ENCODE peak calls at places on chromosomes 1 and 21, in five cellular contexts. D is fibroblast of lung; F is CD8-positive, alpha-beta memory T cell; L is Peyer's patch; K is transverse colon. Y is an unnamed sample.

GRCh38 chr1:206703647-206704046 is 18.9 kb downstream of the MAPKAPK2 start:
- DNase-seq in L (peak; percentile 55), F (peak; percentile 40), D (no peak), K (no peak), Y (no peak)

GRCh38 chr1:112673589-112674439 is 645 bp upstream of the MOV10 start:
- DNase-seq in F (no peak), L (no peak), D (peak; percentile 79), K (no peak), Y (no peak)

GRCh38 chr1:196002906-196003305 is 605.3 kb downstream of the KCNT2 start:
- DNase-seq in F (no peak), L (no peak), D (no peak), K (no peak), Y (no peak)

GRCh38 chr1:181726608-181727007 is 243.3 kb downstream of the CACNA1E start:
- DNase-seq in L (no peak), D (no peak), F (no peak), K (no peak), Y (no peak)

GRCh38 chr21:45560106-45561021 is 18.1 kb upstream of the SLC19A1 start:
- DNase-seq in K (no peak), L (peak; percentile 38), D (no peak), F (no peak), Y (no peak)

GRCh38 chr1:36359911-36360310 is 25.8 kb downstream of the STK40 start:
- DNase-seq in L (no peak), F (no peak), D (no peak), K (no peak), Y (no peak)

GRCh38 chr1:8567146-8567545 is 249.2 kb downstream of the SLC45A1 start:
- DNase-seq in D (peak; percentile 65), K (no peak), F (no peak), L (no peak), Y (no peak)

GRCh38 chr1:55504306-55504706 is 289.1 kb upstream of the USP24 start:
- DNase-seq in D (peak; percentile 9), K (peak; percentile 74), F (no peak), L (peak; percentile 58), Y (no peak)

GRCh38 chr1:160707171-160708109 is 4.2 kb downstream of the CD48 start:
- DNase-seq in D (no peak), L (no peak), K (no peak), F (no peak), Y (no peak)

GRCh38 chr21:45471229-45472052 is 66.5 kb downstream of the COL18A1 start:
- DNase-seq in F (no peak), L (no peak), K (no peak), D (peak; percentile 96), Y (peak; percentile 69)

GRCh38 chr1:89126602-89127001 is 688 bp upstream of the GBP2 start:
- DNase-seq in D (no peak), K (no peak), L (no peak), F (no peak), Y (no peak)

GRCh38 chr1:234722904-234723588 is 113.1 kb upstream of the IRF2BP2 start:
- DNase-seq in K (peak; percentile 73), D (peak; percentile 92), F (peak; percentile 15), L (peak; percentile 82), Y (peak; percentile 89)

GRCh38 chr1:218760601-218761570 is 412.8 kb upstream of the LYPLAL1 start:
- DNase-seq in D (no peak), K (no peak), F (no peak), L (no peak), Y (no peak)

GRCh38 chr1:19651141-19651737 is 7.1 kb downstream of the NBL1 start:
- DNase-seq in D (peak; percentile 56), L (peak; percentile 74), K (peak; percentile 43), F (no peak), Y (peak; percentile 75)

DNA sequence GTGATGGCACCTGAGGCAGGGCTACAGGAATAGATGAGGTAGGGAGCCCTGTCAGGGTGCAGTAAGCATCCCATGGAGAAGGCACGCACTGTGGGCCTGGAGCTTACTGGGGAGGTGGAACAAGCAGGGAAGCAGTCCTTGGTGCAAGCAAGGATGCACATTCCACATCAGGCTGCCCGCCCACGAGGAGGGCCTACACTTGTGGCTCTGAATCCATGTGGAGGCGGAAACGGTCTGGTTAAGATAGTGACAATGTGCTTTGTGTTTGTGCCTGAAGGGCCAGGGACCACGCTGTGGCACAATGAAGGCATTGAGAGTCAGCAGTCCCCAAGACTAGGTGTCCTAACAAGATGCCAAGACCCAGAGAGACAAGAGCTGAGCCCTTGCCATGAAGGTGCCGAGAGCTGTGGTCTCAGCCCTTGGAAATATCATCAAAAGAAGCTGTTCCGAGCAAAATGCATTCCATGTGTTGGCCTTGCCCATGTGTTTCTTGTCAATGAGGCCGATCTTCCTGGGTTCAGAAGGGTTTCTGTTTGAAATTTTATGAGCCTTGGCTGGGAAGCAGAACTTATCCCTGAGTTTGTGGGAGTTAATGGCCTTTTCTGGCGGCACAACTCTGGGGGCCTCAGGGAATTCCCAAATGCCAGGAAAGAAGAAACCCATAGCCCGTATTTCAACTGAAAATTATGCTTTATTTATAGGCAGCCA is 111.9 kb downstream of the NGF start:
- DNase-seq in F (no peak), D (no peak), L (no peak), K (no peak), Y (no peak)
- H3K4me1 ChIP-seq in F (no peaks in the 10 kb centered on the region), D (peaks cover 3% of the 10 kb centered on the region), L (no peaks in the 10 kb centered on the region), K (peaks cover 14% of the 10 kb centered on the region), Y (no peaks in the 10 kb centered on the region)

GRCh38 chr1:188669715-188670114 is 1807.9 kb downstream of the BRINP3 start:
- DNase-seq in F (no peak), D (peak; percentile 38), L (no peak), K (no peak), Y (no peak)

GRCh38 chr1:188665477-188665876 is 1812.2 kb downstream of the BRINP3 start:
- DNase-seq in D (no peak), F (no peak), K (no peak), L (no peak), Y (no peak)

GRCh38 chr1:188670837-188671236 is 1806.8 kb downstream of the BRINP3 start:
- DNase-seq in D (no peak), F (no peak), K (no peak), L (no peak), Y (no peak)

GRCh38 chr1:188672153-188672552 is 1805.5 kb downstream of the BRINP3 start:
- DNase-seq in F (no peak), L (no peak), D (no peak), K (no peak), Y (no peak)

DNA sequence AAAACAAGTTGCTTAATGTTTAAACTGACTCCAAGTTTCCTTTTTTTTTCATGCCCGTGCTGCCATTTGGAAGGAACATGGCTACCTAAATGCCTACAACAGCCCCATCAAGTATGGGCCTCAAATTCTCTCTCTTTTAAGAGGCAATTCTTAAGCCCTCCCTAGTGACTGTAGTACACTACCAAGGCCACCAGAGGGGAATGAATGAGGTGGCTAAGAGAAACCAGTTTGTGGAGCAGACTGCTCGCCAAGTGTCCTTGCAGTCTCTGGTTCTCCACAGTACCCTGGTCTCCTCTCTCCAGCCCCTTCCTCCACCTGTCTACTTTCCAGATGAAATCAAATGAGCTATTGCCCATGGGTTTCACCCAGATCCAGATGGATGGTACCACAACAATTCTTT is 1809.6 kb downstream of the BRINP3 start:
- DNase-seq in K (no peak), L (no peak), D (no peak), F (no peak), Y (no peak)
- H3K4me3 ChIP-seq in K (no peak overlapping the region), L (no peak overlapping the region), D (no peak overlapping the region), F (no peak overlapping the region), Y (no peak overlapping the region)

GRCh38 chr1:164619006-164619784 is 60.2 kb downstream of the PBX1 start:
- DNase-seq in D (no peak), F (no peak), L (no peak), K (no peak), Y (no peak)
- H3K4me1 ChIP-seq in D (peaks cover 10% of the 10 kb centered on the region), F (no peaks in the 10 kb centered on the region), L (peaks cover 3% of the 10 kb centered on the region), K (peaks cover 59% of the 10 kb centered on the region), Y (peaks cover 30% of the 10 kb centered on the region)

GRCh38 chr1:198683449-198683848 is 44.6 kb downstream of the PTPRC start:
- DNase-seq in K (no peak), F (no peak), L (no peak), D (no peak), Y (no peak)
- H3K4me3 ChIP-seq in K (no peak overlapping the region), F (peak overlapping the region; percentile 6), L (no peak overlapping the region), D (no peak overlapping the region), Y (no peak overlapping the region)

GRCh38 chr1:153485880-153486279 is 25.4 kb upstream of the S100A7 start:
- DNase-seq in K (no peak), D (no peak), L (no peak), F (no peak), Y (no peak)

GRCh38 chr1:153488731-153489130 is 28.3 kb upstream of the S100A7 start:
- DNase-seq in K (no peak), D (no peak), F (no peak), L (no peak), Y (peak; percentile 76)

GRCh38 chr1:153493343-153493960 is 33.0 kb upstream of the S100A7 start:
- DNase-seq in L (no peak), D (no peak), K (no peak), F (no peak), Y (peak; percentile 47)

GRCh38 chr1:153494976-153495535 is 34.6 kb upstream of the S100A7 start:
- DNase-seq in F (peak; percentile 63), D (peak; percentile 70), L (peak; percentile 84), K (peak; percentile 76), Y (peak; percentile 81)

GRCh38 chr1:153490272-153491051 is 30.0 kb upstream of the S100A7 start:
- DNase-seq in F (no peak), K (peak; percentile 69), L (peak; percentile 78), D (peak; percentile 98), Y (peak; percentile 89)
- H3K4me1 ChIP-seq in F (no peaks in the 10 kb centered on the region), K (peaks cover 8% of the 10 kb centered on the region), L (no peaks in the 10 kb centered on the region), D (peaks cover 8% of the 10 kb centered on the region), Y (peaks cover 4% of the 10 kb centered on the region)

DNA sequence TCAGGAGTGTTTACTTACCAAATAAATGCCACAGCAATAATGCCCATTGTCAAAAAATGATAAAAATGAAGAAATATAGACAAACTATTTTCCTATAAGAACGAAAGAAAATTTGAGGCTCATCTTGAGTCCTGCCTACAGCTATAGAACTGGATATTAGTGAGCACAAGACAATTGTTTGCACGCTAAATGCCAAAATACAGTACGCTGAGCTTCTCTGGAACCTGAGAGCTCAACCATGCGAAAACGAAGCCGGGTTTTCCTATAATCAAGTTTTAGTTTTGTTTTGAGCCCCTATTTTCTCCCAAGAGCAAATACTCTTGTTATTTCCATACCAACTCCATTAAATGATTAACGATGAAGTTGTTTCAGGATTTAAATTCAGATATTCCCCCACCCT is 42.0 kb upstream of the CCSAP start:
- DNase-seq in K (no peak), L (no peak), F (no peak), D (no peak), Y (no peak)
- H3K4me3 ChIP-seq in K (no peak overlapping the region), L (no peak overlapping the region), F (no peak overlapping the region), D (no peak overlapping the region), Y (no peak overlapping the region)

DNA sequence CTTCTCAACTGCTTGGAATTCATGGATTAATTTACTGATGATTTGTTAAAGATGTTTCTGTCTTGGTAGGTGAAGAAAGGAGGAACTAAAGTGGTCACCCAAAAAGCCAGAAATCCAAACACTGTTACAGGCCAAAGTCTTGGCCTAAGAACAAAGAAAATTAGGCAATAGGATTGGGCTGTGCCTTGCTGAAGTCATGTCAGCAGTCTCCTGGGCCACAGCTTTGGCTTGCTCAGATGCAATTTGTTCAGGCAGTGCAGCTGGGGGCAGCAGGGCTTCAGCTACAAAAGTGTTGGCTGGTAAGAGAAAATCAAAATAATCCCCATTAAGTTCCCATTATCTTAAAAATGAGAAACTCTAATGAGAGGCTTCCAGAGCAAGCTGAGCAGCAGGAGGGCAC is 14.0 kb upstream of the RAP1A start:
- DNase-seq in D (peak; percentile 52), F (no peak), K (no peak), L (no peak), Y (no peak)
- H3K4me1 ChIP-seq in D (peaks cover 3% of the 10 kb centered on the region), F (peaks cover 62% of the 10 kb centered on the region), K (peaks cover 33% of the 10 kb centered on the region), L (no peaks in the 10 kb centered on the region), Y (no peaks in the 10 kb centered on the region)

GRCh38 chr1:205454903-205455335 is 926 bp downstream of the BLACAT1 start:
- DNase-seq in F (no peak), K (no peak), L (no peak), D (no peak), Y (no peak)
- H3K4me3 ChIP-seq in F (no peak overlapping the region), K (no peak overlapping the region), L (no peak overlapping the region), D (no peak overlapping the region), Y (no peak overlapping the region)

Y was measured in uterus.